ENCODE peak calls at places on chromosomes 4 and X, in nine cellular contexts. O, B, L, M, R, N, D, Y and I are unnamed samples.

GRCh38 chr4:32994956-32995849 is 2275.0 kb downstream of the PCDH7 start:
- DNase-seq in B (no peak), R (no peak), N (no peak), O (peak; percentile 32), M (no peak), L (no peak), Y (no peak), D (no peak), I (no peak)

GRCh38 chr4:137998666-137999429 is 243.3 kb downstream of the SLC7A11 start:
- DNase-seq in Y (no peak), L (no peak), B (no peak), D (no peak), O (no peak), M (no peak), R (no peak), N (no peak), I (no peak)

GRCh38 chr4:37446016-37446415 is 201.5 kb downstream of the NWD2 start:
- DNase-seq in R (no peak), D (no peak), B (no peak), L (no peak), Y (no peak), O (no peak), N (no peak), M (no peak), I (no peak)

GRCh38 chr4:56042225-56042624 is 93.5 kb downstream of the CEP135 start:
- DNase-seq in D (no peak), M (no peak), Y (no peak), L (no peak), O (no peak), N (no peak), B (no peak), R (no peak), I (no peak)

GRCh38 chr4:41058426-41058825 is 155.9 kb downstream of the APBB2 start:
- DNase-seq in O (no peak), Y (no peak), R (no peak), B (no peak), N (no peak), D (no peak), M (no peak), L (no peak), I (no peak)

GRCh38 chr4:111652206-111652605 is 493.0 kb upstream of the FAM241A start:
- DNase-seq in N (peak; percentile 10), D (no peak), R (no peak), Y (no peak), M (no peak), L (no peak), O (no peak), B (no peak), I (no peak)

GRCh38 chrX:73214366-73215094 is at the start of gene NAP1L2:
- DNase-seq in L (peak; percentile 46), B (peak; percentile 69), M (peak; percentile 71), R (peak; percentile 0), D (peak; percentile 19), N (peak; percentile 16), O (peak; percentile 20), Y (peak; percentile 62), I (peak; percentile 61)

GRCh38 chrX:95764972-95765451 is 919.6 kb upstream of the DIAPH2 start:
- DNase-seq in R (peak; percentile 14), Y (peak; percentile 11), M (peak; percentile 70), L (no peak), B (peak; percentile 63), N (peak; percentile 44), O (peak; percentile 75), D (peak; percentile 2), I (no peak)

GRCh38 chr4:76758996-76759395 is 138.9 kb downstream of the SOWAHB start:
- DNase-seq in R (peak; percentile 51), N (peak; percentile 40), O (no peak), M (no peak), Y (no peak), L (no peak), B (no peak), D (no peak), I (no peak)

GRCh38 chr4:76764251-76764650 is 133.7 kb downstream of the SOWAHB start:
- DNase-seq in L (no peak), O (no peak), B (no peak), M (no peak), Y (no peak), R (no peak), D (no peak), N (peak; percentile 73), I (no peak)

GRCh38 chr4:76760214-76760613 is 137.7 kb downstream of the SOWAHB start:
- DNase-seq in B (no peak), L (no peak), R (no peak), D (no peak), N (no peak), Y (no peak), M (no peak), O (no peak), I (no peak)

GRCh38 chr4:76765473-76766183 is 132.3 kb downstream of the SOWAHB start:
- DNase-seq in M (no peak), N (peak; percentile 55), L (no peak), D (no peak), B (no peak), R (peak; percentile 69), Y (no peak), O (no peak), I (no peak)

DNA sequence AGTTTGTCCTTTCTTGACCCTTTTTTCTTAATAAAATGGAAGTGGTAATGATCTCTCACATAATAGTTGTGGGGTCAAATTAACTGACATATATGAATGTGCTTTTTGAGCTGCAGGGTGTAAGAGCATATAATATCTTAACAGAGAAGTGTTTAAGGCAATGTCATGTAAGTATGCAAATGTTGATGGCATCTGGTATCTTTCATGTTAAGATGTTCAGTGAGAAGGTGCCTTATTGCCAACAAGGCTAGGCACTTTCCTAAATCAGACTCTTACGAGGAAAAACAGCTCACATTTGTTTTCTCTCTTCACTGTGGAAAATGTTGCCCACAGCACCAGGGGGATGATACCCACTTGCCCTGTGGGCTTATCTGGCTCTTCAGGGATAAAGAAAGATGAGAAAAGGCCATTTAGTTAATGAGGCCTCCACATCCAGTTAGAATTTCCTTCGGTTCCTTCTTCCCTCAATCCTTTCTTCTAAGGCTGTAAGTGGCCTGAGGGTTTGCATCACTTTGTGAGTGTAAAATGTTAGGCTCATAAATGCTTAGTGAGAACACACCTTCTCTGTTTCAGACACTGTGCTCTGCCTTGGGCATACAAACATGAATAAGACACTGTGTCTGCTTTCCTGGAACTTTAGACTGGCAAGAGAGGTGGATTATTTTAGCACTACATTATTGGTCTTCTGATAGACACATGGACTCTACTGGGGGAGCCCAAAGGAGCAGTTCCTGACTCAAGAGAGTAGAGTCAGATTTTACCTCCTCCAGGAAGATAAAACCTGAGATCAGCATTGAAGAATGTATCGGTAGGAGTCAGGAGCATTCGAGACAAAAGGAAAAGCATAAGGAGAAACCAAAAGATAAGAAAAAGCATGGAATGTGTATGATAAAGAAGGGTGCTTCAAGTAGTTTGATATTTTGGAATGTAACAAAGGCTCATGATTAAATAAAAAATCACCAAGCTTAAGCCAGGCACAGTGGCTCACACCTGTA is 135.5 kb downstream of the SOWAHB start:
- DNase-seq in R (no peak), B (no peak), N (no peak), Y (no peak), D (no peak), M (no peak), O (no peak), L (no peak), I (no peak)
- TF ChIP-seq CTCF in R (no peak), B (no peak), N (no peak), Y (no peak), D (no peak), M (no peak), O (no peak), L (no peak), I (no peak)

GRCh38 chr4:8169763-8170162 is 11.2 kb upstream of the ABLIM2 start:
- DNase-seq in M (no peak), O (no peak), B (no peak), R (no peak), N (no peak), Y (no peak), L (no peak), D (no peak), I (no peak)

GRCh38 chr4:8167291-8167690 is 8.7 kb upstream of the ABLIM2 start:
- DNase-seq in M (no peak), L (no peak), D (no peak), B (no peak), R (no peak), O (no peak), N (no peak), Y (no peak), I (no peak)

GRCh38 chr4:8168832-8169598 is 10.4 kb upstream of the ABLIM2 start:
- DNase-seq in Y (no peak), D (no peak), N (no peak), M (no peak), B (no peak), O (no peak), L (no peak), R (no peak), I (no peak)

GRCh38 chr4:8167815-8168214 is 9.2 kb upstream of the ABLIM2 start:
- DNase-seq in B (no peak), N (no peak), R (no peak), L (no peak), M (no peak), D (no peak), O (no peak), Y (no peak), I (peak; percentile 52)

DNA sequence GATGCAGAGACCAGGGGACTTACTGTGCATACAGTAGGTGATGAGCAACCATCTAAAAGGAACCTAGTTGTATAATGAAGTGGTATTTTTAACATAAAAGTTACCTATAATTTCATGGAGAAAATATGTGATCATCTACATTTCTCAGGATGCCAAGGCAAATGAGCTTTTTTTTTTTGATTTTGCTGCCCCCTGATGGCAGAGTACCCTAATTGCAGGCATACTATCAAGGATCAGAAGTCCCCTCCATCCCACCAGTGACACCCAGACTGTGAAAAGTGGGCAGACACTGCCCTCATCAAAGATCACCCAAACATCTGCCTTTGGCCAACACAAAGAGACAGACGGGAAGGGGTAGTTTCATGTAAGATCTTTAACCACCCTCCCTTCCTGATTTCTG is 9.6 kb upstream of the ABLIM2 start:
- DNase-seq in R (no peak), B (no peak), Y (no peak), L (no peak), N (no peak), O (no peak), M (peak; percentile 36), D (no peak), I (no peak)
- TF ChIP-seq CTCF in R (peak; percentile 27), B (peak; percentile 75), Y (peak; percentile 25), L (peak; percentile 44), N (peak; percentile 41), O (peak; percentile 44), M (peak; percentile 76), D (no peak), I (no peak)

GRCh38 chr4:103786014-103786413 is 66.2 kb upstream of the TACR3 start:
- DNase-seq in D (no peak), O (peak; percentile 70), N (peak; percentile 57), R (peak; percentile 80), Y (peak; percentile 30), M (peak; percentile 68), B (peak; percentile 67), L (no peak), I (no peak)
- TF ChIP-seq CTCF in D (no peak), O (peak; percentile 55), N (peak; percentile 53), R (peak; percentile 66), Y (peak; percentile 57), M (peak; percentile 86), B (peak; percentile 87), L (no peak), I (no peak)

DNA sequence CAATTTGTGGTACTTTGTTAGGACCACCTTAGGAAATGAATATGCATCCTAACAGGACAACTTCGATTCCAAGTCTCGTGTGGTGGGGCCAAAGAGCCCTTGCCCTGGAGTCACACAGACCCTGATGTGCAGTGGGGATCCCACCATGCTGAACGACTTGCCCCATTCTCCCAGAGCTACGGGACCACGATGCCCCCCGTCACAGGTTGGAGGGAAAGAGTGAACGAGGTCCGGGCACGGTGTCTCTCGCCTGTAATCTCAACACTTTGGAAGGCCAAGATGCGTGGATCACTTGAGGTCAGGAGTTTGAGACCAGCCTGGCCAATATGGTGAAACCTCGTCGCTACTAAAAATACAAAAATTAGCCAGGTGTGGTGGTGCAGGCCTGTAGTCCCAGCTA is 14.4 kb upstream of the MSX1 start:
- DNase-seq in M (no peak), O (no peak), L (peak; percentile 26), B (no peak), N (no peak), Y (no peak), R (no peak), D (no peak), I (no peak)
- TF ChIP-seq CTCF in M (no peak), O (no peak), L (no peak), B (no peak), N (no peak), Y (no peak), R (no peak), D (no peak), I (no peak)